ENCODE peak calls at places on chromosomes 6 and 20, in nine cellular contexts. P, L, T, W, O, J, E, D and K are unnamed samples.

GRCh38 chr6:30981942-30982772 is 1.4 kb upstream of the MUC21 start:
- DNase-seq in P (peak), L (peak), T (peak), W (peak), O (no peak), J (peak), E (no peak), D (peak), K (peak)

GRCh38 chr6:53943410-53943809 is 148.6 kb downstream of the LRRC1 start:
- DNase-seq in P (no peak), L (peak), T (no peak), W (no peak), O (no peak), J (no peak), E (no peak), D (no peak), K (peak)

GRCh38 chr6:44869321-44869897 is 458.7 kb upstream of the RUNX2 start:
- DNase-seq in P (no peak), L (peak), T (no peak), W (no peak), O (no peak), J (no peak), E (no peak), D (no peak), K (no peak)

GRCh38 chr6:5302995-5303622 is 41.8 kb downstream of the FARS2 start:
- DNase-seq in P (no peak), L (peak), T (peak), W (peak), O (no peak), J (peak), E (peak), D (no peak), K (peak)

GRCh38 chr20:10637062-10637559 is 36.7 kb downstream of the JAG1 start:
- DNase-seq in P (no peak), L (peak), T (no peak), W (no peak), O (no peak), J (peak), E (no peak), D (no peak), K (peak)

GRCh38 chr6:113102761-113103160 is 754.4 kb upstream of the MARCKS start:
- DNase-seq in P (peak), L (peak), T (no peak), W (no peak), O (no peak), J (peak), E (no peak), D (no peak), K (peak)

GRCh38 chr20:14446446-14446845 is 109.0 kb upstream of the FLRT3 start:
- DNase-seq in P (no peak), L (no peak), T (no peak), W (no peak), O (no peak), J (peak), E (no peak), D (no peak), K (no peak)

GRCh38 chr6:53623497-53623896 is 42.1 kb downstream of the KLHL31 start:
- DNase-seq in P (no peak), L (peak), T (no peak), W (no peak), O (peak), J (peak), E (no peak), D (no peak), K (no peak)

GRCh38 chr20:7883309-7883708 is 56.9 kb downstream of the HAO1 start:
- DNase-seq in P (no peak), L (no peak), T (no peak), W (no peak), O (no peak), J (no peak), E (no peak), D (no peak), K (no peak)

GRCh38 chr6:116933488-116933887 is 56.4 kb downstream of the RFX6 start:
- DNase-seq in P (no peak), L (no peak), T (no peak), W (no peak), O (no peak), J (no peak), E (no peak), D (no peak), K (no peak)

GRCh38 chr6:148814082-148814790 is 67.4 kb downstream of the UST start:
- DNase-seq in P (peak), L (no peak), T (no peak), W (no peak), O (no peak), J (peak), E (no peak), D (no peak), K (no peak)

GRCh38 chr20:7859371-7859802 is 80.9 kb downstream of the HAO1 start:
- DNase-seq in P (peak), L (peak), T (peak), W (peak), O (no peak), J (peak), E (peak), D (no peak), K (peak)

GRCh38 chr20:57505991-57506390 is 18.9 kb downstream of the CTCFL start:
- DNase-seq in P (no peak), L (no peak), T (no peak), W (no peak), O (no peak), J (no peak), E (no peak), D (no peak), K (no peak)

GRCh38 chr6:151704383-151704782 is 103.1 kb upstream of the ESR1 start:
- DNase-seq in P (no peak), L (no peak), T (no peak), W (no peak), O (no peak), J (no peak), E (no peak), D (no peak), K (no peak)

GRCh38 chr20:62149532-62150235 is 6.1 kb downstream of the SS18L1 start:
- DNase-seq in P (no peak), L (peak), T (no peak), W (no peak), O (no peak), J (no peak), E (no peak), D (no peak), K (no peak)

GRCh38 chr6:163780993-163781392 is 366.5 kb downstream of the QKI start:
- DNase-seq in P (no peak), L (peak), T (no peak), W (no peak), O (no peak), J (no peak), E (peak), D (no peak), K (peak)

GRCh38 chr6:170289971-170290305 is 940 bp downstream of the DLL1 start:
- DNase-seq in P (no peak), L (no peak), T (no peak), W (no peak), O (no peak), J (no peak), E (no peak), D (no peak), K (no peak)

GRCh38 chr6:75852721-75853120 is 103.7 kb downstream of the MYO6 start:
- DNase-seq in P (no peak), L (peak), T (peak), W (no peak), O (peak), J (peak), E (no peak), D (no peak), K (peak)

GRCh38 chr6:96837138-96837971 is at the start of gene GPR63:
- DNase-seq in P (peak), L (peak), T (peak), W (no peak), O (peak), J (peak), E (peak), D (no peak), K (peak)

GRCh38 chr6:147954938-147955337 is 387.7 kb upstream of the SASH1 start:
- DNase-seq in P (no peak), L (no peak), T (no peak), W (no peak), O (no peak), J (no peak), E (no peak), D (no peak), K (no peak)

GRCh38 chr20:20003088-20003954 is 13.8 kb upstream of the NAA20 start:
- DNase-seq in P (no peak), L (peak), T (no peak), W (no peak), O (no peak), J (peak), E (no peak), D (no peak), K (peak)

GRCh38 chr6:73418081-73418741 is 23.6 kb downstream of the DDX43 start:
- DNase-seq in P (peak), L (peak), T (no peak), W (no peak), O (no peak), J (peak), E (no peak), D (no peak), K (no peak)

GRCh38 chr20:22901164-22901563 is 133.9 kb upstream of the SSTR4 start:
- DNase-seq in P (no peak), L (no peak), T (no peak), W (no peak), O (no peak), J (no peak), E (no peak), D (no peak), K (no peak)

GRCh38 chr6:322205-322930 is 30.1 kb downstream of the DUSP22 start:
- DNase-seq in P (no peak), L (no peak), T (no peak), W (peak), O (no peak), J (no peak), E (no peak), D (no peak), K (no peak)

GRCh38 chr6:14542670-14543366 is 425.2 kb downstream of the CD83 start:
- DNase-seq in P (no peak), L (peak), T (no peak), W (no peak), O (no peak), J (peak), E (peak), D (no peak), K (peak)

GRCh38 chr6:134060491-134061106 is 8.2 kb upstream of the SLC2A12 start:
- DNase-seq in P (peak), L (peak), T (peak), W (no peak), O (peak), J (peak), E (no peak), D (no peak), K (peak)

GRCh38 chr20:64010711-64011237 is 25.2 kb upstream of the C20orf204 start:
- DNase-seq in P (no peak), L (no peak), T (no peak), W (no peak), O (no peak), J (peak), E (no peak), D (peak), K (no peak)

GRCh38 chr6:150894935-150895686 is 29.6 kb downstream of the MTHFD1L start:
- DNase-seq in P (peak), L (peak), T (peak), W (no peak), O (peak), J (peak), E (peak), D (no peak), K (peak)

GRCh38 chr6:157229733-157230132 is 93.6 kb downstream of the TMEM242 start:
- DNase-seq in P (no peak), L (no peak), T (no peak), W (peak), O (no peak), J (no peak), E (no peak), D (no peak), K (no peak)

GRCh38 chr6:7615611-7616383 is 25.8 kb downstream of the SNRNP48 start:
- DNase-seq in P (peak), L (peak), T (peak), W (peak), O (peak), J (peak), E (peak), D (no peak), K (peak)

GRCh38 chr6:12440981-12441380 is 150.8 kb downstream of the EDN1 start:
- DNase-seq in P (no peak), L (peak), T (no peak), W (peak), O (no peak), J (peak), E (no peak), D (no peak), K (peak)

GRCh38 chr6:169839493-169839892 is 88.1 kb downstream of the ERMARD start:
- DNase-seq in P (no peak), L (no peak), T (no peak), W (no peak), O (no peak), J (no peak), E (no peak), D (no peak), K (no peak)

GRCh38 chr20:2745936-2746635 is 53.5 kb downstream of the EBF4 start:
- DNase-seq in P (no peak), L (no peak), T (no peak), W (peak), O (no peak), J (no peak), E (no peak), D (no peak), K (no peak)

GRCh38 chr6:124819340-124819739 is 142.9 kb upstream of the RNF217 start:
- DNase-seq in P (no peak), L (no peak), T (no peak), W (no peak), O (no peak), J (no peak), E (no peak), D (no peak), K (no peak)

GRCh38 chr6:150236544-150236943 is 93.7 kb downstream of the PPP1R14C start:
- DNase-seq in P (no peak), L (no peak), T (no peak), W (no peak), O (no peak), J (no peak), E (no peak), D (no peak), K (no peak)

GRCh38 chr6:97064578-97064977 is 140.1 kb downstream of the KLHL32 start:
- DNase-seq in P (no peak), L (no peak), T (no peak), W (no peak), O (no peak), J (no peak), E (no peak), D (no peak), K (no peak)

GRCh38 chr6:138593100-138593877 is 94.0 kb upstream of the NHSL1 start:
- DNase-seq in P (peak), L (peak), T (peak), W (no peak), O (peak), J (peak), E (no peak), D (peak), K (peak)
- H3K4me3 ChIP-seq in P (peak), L (peak), T (peak), W (peak), O (peak), J (peak), E (no peak), D (peak), K (no peak)

GRCh38 chr20:59300341-59301081 is at the start of gene EDN3:
- DNase-seq in P (no peak), L (no peak), T (no peak), W (no peak), O (no peak), J (no peak), E (no peak), D (no peak), K (no peak)
- H3K4me3 ChIP-seq in P (no peak), L (no peak), T (peak), W (no peak), O (no peak), J (no peak), E (no peak), D (no peak), K (no peak)

GRCh38 chr6:52149076-52149475 is 37.1 kb upstream of the IL17A start:
- DNase-seq in P (no peak), L (no peak), T (no peak), W (no peak), O (no peak), J (no peak), E (no peak), D (no peak), K (no peak)
- H3K4me3 ChIP-seq in P (no peak), L (no peak), T (no peak), W (no peak), O (no peak), J (no peak), E (no peak), D (no peak), K (no peak)

GRCh38 chr20:51526754-51527153 is 15.8 kb downstream of the NFATC2 start:
- DNase-seq in P (no peak), L (no peak), T (no peak), W (no peak), O (no peak), J (no peak), E (no peak), D (no peak), K (no peak)
- H3K4me3 ChIP-seq in P (no peak), L (no peak), T (no peak), W (no peak), O (no peak), J (no peak), E (no peak), D (no peak), K (no peak)

GRCh38 chr20:34979366-34980153 is 23.9 kb downstream of the MYH7B start:
- DNase-seq in P (no peak), L (no peak), T (no peak), W (peak), O (no peak), J (no peak), E (peak), D (no peak), K (no peak)
- H3K4me3 ChIP-seq in P (no peak), L (no peak), T (no peak), W (no peak), O (no peak), J (no peak), E (no peak), D (no peak), K (no peak)

DNA sequence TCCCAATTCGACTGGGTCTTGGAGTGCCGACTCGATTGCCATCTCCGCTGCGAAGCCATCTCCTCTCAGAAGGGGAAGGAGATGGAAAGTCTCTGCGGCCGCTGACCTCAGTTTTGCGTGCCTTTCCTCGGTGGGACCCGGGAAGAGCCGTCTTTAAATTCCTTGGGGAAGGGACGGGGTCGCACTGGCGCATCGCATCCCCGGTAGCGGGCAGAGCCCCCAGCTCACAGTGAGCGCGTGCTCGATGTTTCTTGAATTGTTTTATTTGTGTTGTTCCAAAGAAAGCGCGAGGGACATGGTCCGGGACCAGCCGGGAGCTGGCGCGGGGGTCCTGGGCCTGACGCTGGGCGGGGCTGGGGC is 254 bp upstream of the TIAM2 start:
- DNase-seq in P (peak), L (no peak), T (no peak), W (no peak), O (no peak), J (no peak), E (no peak), D (no peak), K (no peak)
- H3K4me3 ChIP-seq in P (peak), L (peak), T (peak), W (no peak), O (no peak), J (peak), E (no peak), D (peak), K (peak)

GRCh38 chr20:36279362-36279761 is 26.8 kb upstream of the DLGAP4 start:
- DNase-seq in P (no peak), L (no peak), T (no peak), W (no peak), O (no peak), J (no peak), E (no peak), D (no peak), K (no peak)
- H3K4me3 ChIP-seq in P (no peak), L (no peak), T (no peak), W (no peak), O (no peak), J (no peak), E (no peak), D (no peak), K (no peak)

DNA sequence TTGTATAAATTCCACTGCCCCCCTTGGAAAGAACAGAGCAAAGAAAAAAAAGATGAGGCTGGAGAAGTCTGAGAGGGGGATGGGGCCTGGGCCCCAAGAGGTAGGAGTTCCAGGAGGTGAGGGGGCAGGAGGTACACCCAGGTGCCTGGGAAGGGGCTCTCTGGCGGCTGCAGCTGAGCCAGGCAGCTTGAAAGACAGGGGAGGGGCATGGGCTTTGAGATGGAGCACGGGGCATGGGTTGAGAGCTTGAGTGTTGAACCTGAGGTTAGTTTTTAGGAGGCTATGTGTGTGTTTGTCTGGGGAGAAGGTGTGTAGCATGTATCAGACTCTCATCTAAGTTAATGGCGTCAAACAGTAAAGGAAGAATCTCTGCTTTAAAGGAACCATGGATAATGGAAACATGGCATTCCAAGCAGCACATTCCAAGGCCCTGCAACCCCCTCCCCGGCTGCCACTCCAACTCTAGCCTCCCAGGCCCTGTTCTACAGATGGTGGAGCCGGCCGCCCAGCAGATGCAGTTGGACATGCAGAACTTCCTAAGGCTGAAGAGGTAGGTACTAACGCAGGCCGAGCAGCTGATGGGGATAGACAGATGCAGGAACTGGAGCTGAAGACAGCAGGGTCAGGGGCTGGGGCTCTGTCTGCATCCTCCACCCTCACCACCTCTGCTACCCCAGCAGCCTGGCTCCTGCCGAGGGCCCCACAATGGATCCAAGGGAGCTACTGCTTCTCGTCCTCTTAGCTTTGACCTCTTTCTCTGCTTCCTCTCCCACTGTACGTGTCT is 42.1 kb downstream of the MDFI start:
- DNase-seq in P (no peak), L (no peak), T (no peak), W (no peak), O (no peak), J (no peak), E (no peak), D (no peak), K (no peak)
- H3K4me3 ChIP-seq in P (no peak), L (no peak), T (no peak), W (no peak), O (no peak), J (no peak), E (no peak), D (no peak), K (no peak)

DNA sequence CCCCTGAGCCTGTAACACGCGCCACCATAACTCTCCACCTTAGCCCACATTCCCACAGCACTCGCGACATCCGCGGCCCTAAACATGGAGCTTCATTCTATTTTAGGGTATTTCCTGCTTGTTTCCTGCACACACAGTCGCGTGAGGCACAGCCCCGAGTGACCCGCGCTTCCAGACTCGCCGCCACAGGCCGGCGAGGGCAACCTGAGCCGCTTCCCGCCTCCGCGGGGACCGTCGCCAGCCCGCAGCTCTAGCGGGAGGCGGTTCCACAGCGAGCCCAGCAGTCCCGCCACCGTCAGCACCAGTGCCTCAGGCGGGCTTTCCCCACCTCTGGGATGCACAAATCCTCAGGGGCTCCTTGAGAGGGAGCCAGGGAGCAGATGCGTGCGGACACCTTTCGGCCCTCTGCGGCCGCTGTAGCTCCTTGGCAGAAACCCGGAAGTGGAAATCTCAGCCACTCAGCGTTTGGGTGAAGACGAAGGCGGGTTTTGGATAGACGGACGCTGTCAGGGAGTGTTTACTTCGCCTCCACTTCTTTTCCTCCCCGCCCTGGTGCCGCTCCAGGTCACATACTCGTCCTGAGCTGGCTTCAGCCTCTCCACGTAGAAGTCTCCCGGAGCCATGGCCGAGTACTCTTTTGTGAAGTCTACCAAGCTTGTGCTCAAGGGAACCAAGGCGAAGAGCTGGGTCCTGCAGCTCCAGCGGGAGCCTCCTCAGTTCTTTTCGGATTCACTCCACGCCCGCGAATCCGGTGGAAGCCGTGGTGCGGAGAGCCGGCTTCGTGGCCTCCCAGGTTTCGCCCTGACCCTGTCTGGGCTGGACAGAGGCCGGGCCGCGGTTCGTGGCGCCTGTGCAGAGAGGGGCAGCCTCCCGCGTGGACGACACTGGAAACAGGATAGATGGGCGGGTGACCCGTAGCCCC is 2177.4 kb upstream of the DEFB115 start:
- DNase-seq in P (no peak), L (peak), T (peak), W (no peak), O (peak), J (peak), E (peak), D (no peak), K (peak)
- H3K4me3 ChIP-seq in P (no peak), L (peak), T (peak), W (no peak), O (peak), J (peak), E (peak), D (peak), K (peak)